ENCODE peak calls at places on chromosomes 7 and 10, in seven cellular contexts. L is smooth muscle cell of the brain vasculature; K is stimulated activated naive CD8-positive, alpha-beta T cell treated with anti-CD3 and anti-CD28 coated beads, Interleukin-15, Interleukin-2, amounts not matched to agents 100 U/mL and 50 U/mL, for 24 hours; Y is posterior cingulate gyrus; G is amniotic stem cell; P is psoas muscle; T is colonic mucosa. C is an unnamed sample.
A peak's percentile ranks its signal among the peaks of the same experiment; 100 is the strongest.

GRCh38 chr7:134907639-134908038 is 78.7 kb upstream of the AGBL3 start:
- DNase-seq in K (no peak), Y (no peak), T (peak; percentile 30), G (no peak), P (no peak), L (no peak), C (no peak)

GRCh38 chr10:128267581-128267980 is 141.4 kb upstream of the MKI67 start:
- DNase-seq in T (no peak), Y (no peak), L (no peak), P (no peak), K (no peak), G (no peak), C (no peak)

GRCh38 chr7:46244752-46245151 is 323.7 kb upstream of the IGFBP3 start:
- DNase-seq in G (no peak), P (no peak), L (no peak), Y (no peak), K (no peak), T (no peak), C (no peak)

GRCh38 chr7:2355079-2356008 is 717 bp downstream of the EIF3B start:
- DNase-seq in K (peak; percentile 42), Y (no peak), G (no peak), P (peak; percentile 54), T (peak; percentile 30), L (no peak), C (peak; percentile 24)

GRCh38 chr10:11149499-11149898 is 131.8 kb downstream of the CELF2 start:
- DNase-seq in K (no peak), P (no peak), Y (no peak), T (no peak), L (no peak), G (no peak), C (peak; percentile 29)

GRCh38 chr7:149496642-149497391 is 792 bp downstream of the ZNF746 start:
- DNase-seq in Y (no peak), K (peak; percentile 58), G (peak; percentile 3), T (peak; percentile 58), L (no peak), P (peak; percentile 76), C (peak; percentile 23)

GRCh38 chr7:106057204-106057961 is 54.7 kb downstream of the SYPL1 start:
- DNase-seq in G (no peak), P (no peak), Y (no peak), K (no peak), T (no peak), L (no peak), C (no peak)

GRCh38 chr10:11489591-11489990 is 121.9 kb downstream of the USP6NL start:
- DNase-seq in K (no peak), G (no peak), P (no peak), Y (no peak), T (no peak), L (no peak), C (no peak)

GRCh38 chr10:102152545-102152890 is 329 bp downstream of the NOLC1 start:
- DNase-seq in P (no peak), L (no peak), T (no peak), G (no peak), K (peak; percentile 60), Y (no peak), C (no peak)

GRCh38 chr10:31757831-31758230 is 170.8 kb downstream of the ARHGAP12 start:
- DNase-seq in T (no peak), L (no peak), P (no peak), K (no peak), Y (no peak), G (no peak), C (no peak)

GRCh38 chr10:49207936-49208482 is 19.8 kb upstream of the TMEM273 start:
- DNase-seq in Y (no peak), T (no peak), L (no peak), G (no peak), P (no peak), K (no peak), C (no peak)

GRCh38 chr10:68655620-68656126 is 65.4 kb upstream of the CCAR1 start:
- DNase-seq in K (no peak), Y (no peak), T (no peak), G (no peak), L (no peak), P (no peak), C (no peak)

GRCh38 chr10:22986771-22987542 is 59.1 kb downstream of the ARMC3 start:
- DNase-seq in T (no peak), G (peak; percentile 5), K (no peak), L (peak; percentile 10), P (no peak), Y (no peak), C (peak; percentile 14)

GRCh38 chr7:29401827-29402226 is 161.8 kb upstream of the PRR15 start:
- DNase-seq in G (no peak), K (no peak), T (no peak), P (no peak), L (no peak), Y (no peak), C (no peak)

C was measured in small intestine.